ENCODE peak calls at places on chromosomes 13 and 19, in ten cellular contexts. One of them, this sample, is unnamed.

GRCh38 chr19:54805665-54806515 is 2.5 kb downstream of the KIR2DL4 start:
- DNase-seq in cardiac fibroblast: no peak
- DNase-seq in pons: no peak
- DNase-seq in tibial nerve: no peak
- DNase-seq in NCI-H460: no peak
- DNase-seq in T-cell: no peak
- DNase-seq in progenitor cell of endocrine pancreas: no peak
- DNase-seq in activated naive CD8-positive, alpha-beta T cell treated with anti-CD3 and anti-CD28 coated beads for 36 hours: no peak
- DNase-seq in T-helper 2 cell treated with Interferon-gamma antibody and Interleukin-4, amounts not matched to agents 5 μg/mL and 100 μg/mL, for 36 hours: no peak
- DNase-seq in activated T-cell treated with anti-CD3 and anti-CD28 coated beads, Interleukin-2, amount 50 U/mL, for 72 hours: no peak
- DNase-seq in this sample: no peak

GRCh38 chr13:74052402-74052928 is 81.7 kb downstream of the KLF12 start:
- DNase-seq in cardiac fibroblast: no peak
- DNase-seq in pons: no peak
- DNase-seq in tibial nerve: no peak
- DNase-seq in NCI-H460: no peak
- DNase-seq in T-cell: no peak
- DNase-seq in progenitor cell of endocrine pancreas: no peak
- DNase-seq in activated naive CD8-positive, alpha-beta T cell treated with anti-CD3 and anti-CD28 coated beads for 36 hours: no peak
- DNase-seq in T-helper 2 cell treated with Interferon-gamma antibody and Interleukin-4, amounts not matched to agents 5 μg/mL and 100 μg/mL, for 36 hours: no peak
- DNase-seq in activated T-cell treated with anti-CD3 and anti-CD28 coated beads, Interleukin-2, amount 50 U/mL, for 72 hours: no peak
- DNase-seq in this sample: peak; percentile 87

GRCh38 chr19:3979289-3979673 is 6.0 kb downstream of the EEF2 start:
- DNase-seq in cardiac fibroblast: no peak
- DNase-seq in pons: no peak
- DNase-seq in tibial nerve: no peak
- DNase-seq in NCI-H460: no peak
- DNase-seq in T-cell: no peak
- DNase-seq in progenitor cell of endocrine pancreas: no peak
- DNase-seq in activated naive CD8-positive, alpha-beta T cell treated with anti-CD3 and anti-CD28 coated beads for 36 hours: no peak
- DNase-seq in T-helper 2 cell treated with Interferon-gamma antibody and Interleukin-4, amounts not matched to agents 5 μg/mL and 100 μg/mL, for 36 hours: no peak
- DNase-seq in activated T-cell treated with anti-CD3 and anti-CD28 coated beads, Interleukin-2, amount 50 U/mL, for 72 hours: no peak
- DNase-seq in this sample: no peak

GRCh38 chr19:29311391-29311790 is 98.4 kb upstream of the UQCRFS1 start:
- DNase-seq in cardiac fibroblast: no peak
- DNase-seq in pons: no peak
- DNase-seq in tibial nerve: no peak
- DNase-seq in NCI-H460: no peak
- DNase-seq in T-cell: no peak
- DNase-seq in progenitor cell of endocrine pancreas: no peak
- DNase-seq in activated naive CD8-positive, alpha-beta T cell treated with anti-CD3 and anti-CD28 coated beads for 36 hours: no peak
- DNase-seq in T-helper 2 cell treated with Interferon-gamma antibody and Interleukin-4, amounts not matched to agents 5 μg/mL and 100 μg/mL, for 36 hours: no peak
- DNase-seq in activated T-cell treated with anti-CD3 and anti-CD28 coated beads, Interleukin-2, amount 50 U/mL, for 72 hours: no peak
- DNase-seq in this sample: no peak

GRCh38 chr19:21308778-21309177 is 20.4 kb downstream of the ZNF708 start:
- DNase-seq in cardiac fibroblast: peak; percentile 50
- DNase-seq in pons: no peak
- DNase-seq in tibial nerve: no peak
- DNase-seq in NCI-H460: no peak
- DNase-seq in T-cell: no peak
- DNase-seq in progenitor cell of endocrine pancreas: no peak
- DNase-seq in activated naive CD8-positive, alpha-beta T cell treated with anti-CD3 and anti-CD28 coated beads for 36 hours: no peak
- DNase-seq in T-helper 2 cell treated with Interferon-gamma antibody and Interleukin-4, amounts not matched to agents 5 μg/mL and 100 μg/mL, for 36 hours: no peak
- DNase-seq in activated T-cell treated with anti-CD3 and anti-CD28 coated beads, Interleukin-2, amount 50 U/mL, for 72 hours: no peak
- DNase-seq in this sample: no peak

GRCh38 chr19:35908010-35908441 is at the start of gene TYROBP:
- DNase-seq in cardiac fibroblast: no peak
- DNase-seq in pons: no peak
- DNase-seq in tibial nerve: no peak
- DNase-seq in NCI-H460: no peak
- DNase-seq in T-cell: no peak
- DNase-seq in progenitor cell of endocrine pancreas: no peak
- DNase-seq in activated naive CD8-positive, alpha-beta T cell treated with anti-CD3 and anti-CD28 coated beads for 36 hours: no peak
- DNase-seq in T-helper 2 cell treated with Interferon-gamma antibody and Interleukin-4, amounts not matched to agents 5 μg/mL and 100 μg/mL, for 36 hours: no peak
- DNase-seq in activated T-cell treated with anti-CD3 and anti-CD28 coated beads, Interleukin-2, amount 50 U/mL, for 72 hours: no peak
- DNase-seq in this sample: peak; percentile 78

GRCh38 chr13:48561461-48562224 is 28.8 kb upstream of the RCBTB2 start:
- DNase-seq in cardiac fibroblast: no peak
- DNase-seq in pons: no peak
- DNase-seq in tibial nerve: no peak
- DNase-seq in NCI-H460: no peak
- DNase-seq in T-cell: no peak
- DNase-seq in progenitor cell of endocrine pancreas: no peak
- DNase-seq in activated naive CD8-positive, alpha-beta T cell treated with anti-CD3 and anti-CD28 coated beads for 36 hours: peak; percentile 17
- DNase-seq in T-helper 2 cell treated with Interferon-gamma antibody and Interleukin-4, amounts not matched to agents 5 μg/mL and 100 μg/mL, for 36 hours: no peak
- DNase-seq in activated T-cell treated with anti-CD3 and anti-CD28 coated beads, Interleukin-2, amount 50 U/mL, for 72 hours: no peak
- DNase-seq in this sample: no peak

GRCh38 chr19:8654591-8655339 is 24.3 kb downstream of the NFILZ start:
- DNase-seq in cardiac fibroblast: peak; percentile 54
- DNase-seq in pons: no peak
- DNase-seq in tibial nerve: no peak
- DNase-seq in NCI-H460: peak; percentile 22
- DNase-seq in T-cell: peak; percentile 63
- DNase-seq in progenitor cell of endocrine pancreas: peak; percentile 61
- DNase-seq in activated naive CD8-positive, alpha-beta T cell treated with anti-CD3 and anti-CD28 coated beads for 36 hours: peak; percentile 70
- DNase-seq in T-helper 2 cell treated with Interferon-gamma antibody and Interleukin-4, amounts not matched to agents 5 μg/mL and 100 μg/mL, for 36 hours: peak; percentile 34
- DNase-seq in activated T-cell treated with anti-CD3 and anti-CD28 coated beads, Interleukin-2, amount 50 U/mL, for 72 hours: peak; percentile 71
- DNase-seq in this sample: peak; percentile 66

GRCh38 chr19:55283548-55284393 is at the start of gene BRSK1:
- DNase-seq in cardiac fibroblast: peak; percentile 41
- DNase-seq in pons: peak; percentile 57
- DNase-seq in tibial nerve: no peak
- DNase-seq in NCI-H460: no peak
- DNase-seq in T-cell: peak; percentile 44
- DNase-seq in progenitor cell of endocrine pancreas: peak; percentile 61
- DNase-seq in activated naive CD8-positive, alpha-beta T cell treated with anti-CD3 and anti-CD28 coated beads for 36 hours: peak; percentile 36
- DNase-seq in T-helper 2 cell treated with Interferon-gamma antibody and Interleukin-4, amounts not matched to agents 5 μg/mL and 100 μg/mL, for 36 hours: peak; percentile 14
- DNase-seq in activated T-cell treated with anti-CD3 and anti-CD28 coated beads, Interleukin-2, amount 50 U/mL, for 72 hours: peak; percentile 60
- DNase-seq in this sample: peak; percentile 77

GRCh38 chr19:41597600-41598041 is 21.7 kb downstream of the CEACAM21 start:
- DNase-seq in cardiac fibroblast: peak; percentile 75
- DNase-seq in pons: peak; percentile 69
- DNase-seq in tibial nerve: peak; percentile 61
- DNase-seq in NCI-H460: peak; percentile 50
- DNase-seq in T-cell: peak; percentile 73
- DNase-seq in progenitor cell of endocrine pancreas: peak; percentile 29
- DNase-seq in activated naive CD8-positive, alpha-beta T cell treated with anti-CD3 and anti-CD28 coated beads for 36 hours: peak; percentile 60
- DNase-seq in T-helper 2 cell treated with Interferon-gamma antibody and Interleukin-4, amounts not matched to agents 5 μg/mL and 100 μg/mL, for 36 hours: peak; percentile 63
- DNase-seq in activated T-cell treated with anti-CD3 and anti-CD28 coated beads, Interleukin-2, amount 50 U/mL, for 72 hours: peak; percentile 74
- DNase-seq in this sample: no peak

GRCh38 chr13:76672422-76672821 is 213.8 kb downstream of the KCTD12 start:
- DNase-seq in cardiac fibroblast: peak; percentile 71
- DNase-seq in pons: no peak
- DNase-seq in tibial nerve: no peak
- DNase-seq in NCI-H460: no peak
- DNase-seq in T-cell: no peak
- DNase-seq in progenitor cell of endocrine pancreas: no peak
- DNase-seq in activated naive CD8-positive, alpha-beta T cell treated with anti-CD3 and anti-CD28 coated beads for 36 hours: no peak
- DNase-seq in T-helper 2 cell treated with Interferon-gamma antibody and Interleukin-4, amounts not matched to agents 5 μg/mL and 100 μg/mL, for 36 hours: no peak
- DNase-seq in activated T-cell treated with anti-CD3 and anti-CD28 coated beads, Interleukin-2, amount 50 U/mL, for 72 hours: no peak
- DNase-seq in this sample: no peak

GRCh38 chr19:11322269-11323024 is 17.0 kb downstream of the RAB3D start:
- DNase-seq in cardiac fibroblast: no peak
- DNase-seq in pons: no peak
- DNase-seq in tibial nerve: no peak
- DNase-seq in NCI-H460: no peak
- DNase-seq in T-cell: no peak
- DNase-seq in progenitor cell of endocrine pancreas: no peak
- DNase-seq in activated naive CD8-positive, alpha-beta T cell treated with anti-CD3 and anti-CD28 coated beads for 36 hours: no peak
- DNase-seq in T-helper 2 cell treated with Interferon-gamma antibody and Interleukin-4, amounts not matched to agents 5 μg/mL and 100 μg/mL, for 36 hours: no peak
- DNase-seq in activated T-cell treated with anti-CD3 and anti-CD28 coated beads, Interleukin-2, amount 50 U/mL, for 72 hours: no peak
- DNase-seq in this sample: no peak

GRCh38 chr19:44748426-44749254 is at the start of gene BCL3:
- DNase-seq in cardiac fibroblast: no peak
- DNase-seq in pons: no peak
- DNase-seq in tibial nerve: no peak
- DNase-seq in NCI-H460: no peak
- DNase-seq in T-cell: peak; percentile 57
- DNase-seq in progenitor cell of endocrine pancreas: no peak
- DNase-seq in activated naive CD8-positive, alpha-beta T cell treated with anti-CD3 and anti-CD28 coated beads for 36 hours: peak; percentile 77
- DNase-seq in T-helper 2 cell treated with Interferon-gamma antibody and Interleukin-4, amounts not matched to agents 5 μg/mL and 100 μg/mL, for 36 hours: peak; percentile 86
- DNase-seq in activated T-cell treated with anti-CD3 and anti-CD28 coated beads, Interleukin-2, amount 50 U/mL, for 72 hours: peak; percentile 91
- DNase-seq in this sample: peak; percentile 87

GRCh38 chr19:46988614-46989230 is 30.9 kb upstream of the NPAS1 start:
- DNase-seq in cardiac fibroblast: no peak
- DNase-seq in pons: no peak
- DNase-seq in tibial nerve: no peak
- DNase-seq in NCI-H460: no peak
- DNase-seq in T-cell: no peak
- DNase-seq in progenitor cell of endocrine pancreas: no peak
- DNase-seq in activated naive CD8-positive, alpha-beta T cell treated with anti-CD3 and anti-CD28 coated beads for 36 hours: no peak
- DNase-seq in T-helper 2 cell treated with Interferon-gamma antibody and Interleukin-4, amounts not matched to agents 5 μg/mL and 100 μg/mL, for 36 hours: no peak
- DNase-seq in activated T-cell treated with anti-CD3 and anti-CD28 coated beads, Interleukin-2, amount 50 U/mL, for 72 hours: no peak
- DNase-seq in this sample: no peak

GRCh38 chr13:90591260-90591926 is 756.1 kb upstream of the MIR17HG start:
- DNase-seq in cardiac fibroblast: peak; percentile 7
- DNase-seq in pons: no peak
- DNase-seq in tibial nerve: no peak
- DNase-seq in NCI-H460: no peak
- DNase-seq in T-cell: no peak
- DNase-seq in progenitor cell of endocrine pancreas: no peak
- DNase-seq in activated naive CD8-positive, alpha-beta T cell treated with anti-CD3 and anti-CD28 coated beads for 36 hours: no peak
- DNase-seq in T-helper 2 cell treated with Interferon-gamma antibody and Interleukin-4, amounts not matched to agents 5 μg/mL and 100 μg/mL, for 36 hours: no peak
- DNase-seq in activated T-cell treated with anti-CD3 and anti-CD28 coated beads, Interleukin-2, amount 50 U/mL, for 72 hours: no peak
- DNase-seq in this sample: no peak

GRCh38 chr13:110600261-110600819 is 15.0 kb upstream of the NAXD start:
- DNase-seq in cardiac fibroblast: no peak
- DNase-seq in pons: no peak
- DNase-seq in tibial nerve: no peak
- DNase-seq in NCI-H460: no peak
- DNase-seq in T-cell: no peak
- DNase-seq in progenitor cell of endocrine pancreas: no peak
- DNase-seq in activated naive CD8-positive, alpha-beta T cell treated with anti-CD3 and anti-CD28 coated beads for 36 hours: no peak
- DNase-seq in T-helper 2 cell treated with Interferon-gamma antibody and Interleukin-4, amounts not matched to agents 5 μg/mL and 100 μg/mL, for 36 hours: no peak
- DNase-seq in activated T-cell treated with anti-CD3 and anti-CD28 coated beads, Interleukin-2, amount 50 U/mL, for 72 hours: no peak
- DNase-seq in this sample: no peak

GRCh38 chr19:6249296-6249695 is 30.5 kb downstream of the MLLT1 start:
- DNase-seq in cardiac fibroblast: peak; percentile 63
- DNase-seq in pons: peak; percentile 90
- DNase-seq in tibial nerve: no peak
- DNase-seq in NCI-H460: no peak
- DNase-seq in T-cell: no peak
- DNase-seq in progenitor cell of endocrine pancreas: no peak
- DNase-seq in activated naive CD8-positive, alpha-beta T cell treated with anti-CD3 and anti-CD28 coated beads for 36 hours: no peak
- DNase-seq in T-helper 2 cell treated with Interferon-gamma antibody and Interleukin-4, amounts not matched to agents 5 μg/mL and 100 μg/mL, for 36 hours: no peak
- DNase-seq in activated T-cell treated with anti-CD3 and anti-CD28 coated beads, Interleukin-2, amount 50 U/mL, for 72 hours: no peak
- DNase-seq in this sample: peak; percentile 59

GRCh38 chr13:72652681-72653080 is 74.7 kb downstream of the MZT1 start:
- DNase-seq in cardiac fibroblast: peak; percentile 36
- DNase-seq in pons: no peak
- DNase-seq in tibial nerve: no peak
- DNase-seq in NCI-H460: no peak
- DNase-seq in T-cell: no peak
- DNase-seq in progenitor cell of endocrine pancreas: no peak
- DNase-seq in activated naive CD8-positive, alpha-beta T cell treated with anti-CD3 and anti-CD28 coated beads for 36 hours: no peak
- DNase-seq in T-helper 2 cell treated with Interferon-gamma antibody and Interleukin-4, amounts not matched to agents 5 μg/mL and 100 μg/mL, for 36 hours: no peak
- DNase-seq in activated T-cell treated with anti-CD3 and anti-CD28 coated beads, Interleukin-2, amount 50 U/mL, for 72 hours: no peak
- DNase-seq in this sample: no peak

GRCh38 chr19:51009061-51009891 is 7.9 kb upstream of the KLK8 start:
- DNase-seq in cardiac fibroblast: no peak
- DNase-seq in pons: no peak
- DNase-seq in tibial nerve: no peak
- DNase-seq in NCI-H460: no peak
- DNase-seq in T-cell: no peak
- DNase-seq in progenitor cell of endocrine pancreas: no peak
- DNase-seq in activated naive CD8-positive, alpha-beta T cell treated with anti-CD3 and anti-CD28 coated beads for 36 hours: no peak
- DNase-seq in T-helper 2 cell treated with Interferon-gamma antibody and Interleukin-4, amounts not matched to agents 5 μg/mL and 100 μg/mL, for 36 hours: no peak
- DNase-seq in activated T-cell treated with anti-CD3 and anti-CD28 coated beads, Interleukin-2, amount 50 U/mL, for 72 hours: no peak
- DNase-seq in this sample: peak; percentile 35

GRCh38 chr13:66296875-66297274 is 933.3 kb downstream of the PCDH9 start:
- DNase-seq in cardiac fibroblast: no peak
- DNase-seq in pons: no peak
- DNase-seq in tibial nerve: no peak
- DNase-seq in NCI-H460: no peak
- DNase-seq in T-cell: no peak
- DNase-seq in progenitor cell of endocrine pancreas: no peak
- DNase-seq in activated naive CD8-positive, alpha-beta T cell treated with anti-CD3 and anti-CD28 coated beads for 36 hours: no peak
- DNase-seq in T-helper 2 cell treated with Interferon-gamma antibody and Interleukin-4, amounts not matched to agents 5 μg/mL and 100 μg/mL, for 36 hours: no peak
- DNase-seq in activated T-cell treated with anti-CD3 and anti-CD28 coated beads, Interleukin-2, amount 50 U/mL, for 72 hours: no peak
- DNase-seq in this sample: no peak

GRCh38 chr13:46369506-46370268 is 17.4 kb downstream of the RUBCNL start:
- DNase-seq in cardiac fibroblast: peak; percentile 91
- DNase-seq in pons: no peak
- DNase-seq in tibial nerve: no peak
- DNase-seq in NCI-H460: no peak
- DNase-seq in T-cell: no peak
- DNase-seq in progenitor cell of endocrine pancreas: no peak
- DNase-seq in activated naive CD8-positive, alpha-beta T cell treated with anti-CD3 and anti-CD28 coated beads for 36 hours: no peak
- DNase-seq in T-helper 2 cell treated with Interferon-gamma antibody and Interleukin-4, amounts not matched to agents 5 μg/mL and 100 μg/mL, for 36 hours: no peak
- DNase-seq in activated T-cell treated with anti-CD3 and anti-CD28 coated beads, Interleukin-2, amount 50 U/mL, for 72 hours: no peak
- DNase-seq in this sample: no peak

GRCh38 chr19:13208964-13209796 is 59.0 kb downstream of the IER2 start:
- DNase-seq in cardiac fibroblast: no peak
- DNase-seq in pons: no peak
- DNase-seq in tibial nerve: no peak
- DNase-seq in NCI-H460: no peak
- DNase-seq in T-cell: no peak
- DNase-seq in progenitor cell of endocrine pancreas: no peak
- DNase-seq in activated naive CD8-positive, alpha-beta T cell treated with anti-CD3 and anti-CD28 coated beads for 36 hours: no peak
- DNase-seq in T-helper 2 cell treated with Interferon-gamma antibody and Interleukin-4, amounts not matched to agents 5 μg/mL and 100 μg/mL, for 36 hours: no peak
- DNase-seq in activated T-cell treated with anti-CD3 and anti-CD28 coated beads, Interleukin-2, amount 50 U/mL, for 72 hours: no peak
- DNase-seq in this sample: no peak

GRCh38 chr19:44625531-44626066 is 12.2 kb downstream of the IGSF23 start:
- DNase-seq in cardiac fibroblast: no peak
- DNase-seq in pons: no peak
- DNase-seq in tibial nerve: no peak
- DNase-seq in NCI-H460: no peak
- DNase-seq in T-cell: no peak
- DNase-seq in progenitor cell of endocrine pancreas: no peak
- DNase-seq in activated naive CD8-positive, alpha-beta T cell treated with anti-CD3 and anti-CD28 coated beads for 36 hours: no peak
- DNase-seq in T-helper 2 cell treated with Interferon-gamma antibody and Interleukin-4, amounts not matched to agents 5 μg/mL and 100 μg/mL, for 36 hours: no peak
- DNase-seq in activated T-cell treated with anti-CD3 and anti-CD28 coated beads, Interleukin-2, amount 50 U/mL, for 72 hours: no peak
- DNase-seq in this sample: no peak

GRCh38 chr19:29807178-29807577 is 4.6 kb upstream of the CCNE1 start:
- DNase-seq in cardiac fibroblast: no peak
- DNase-seq in pons: no peak
- DNase-seq in tibial nerve: no peak
- DNase-seq in NCI-H460: no peak
- DNase-seq in T-cell: no peak
- DNase-seq in progenitor cell of endocrine pancreas: no peak
- DNase-seq in activated naive CD8-positive, alpha-beta T cell treated with anti-CD3 and anti-CD28 coated beads for 36 hours: no peak
- DNase-seq in T-helper 2 cell treated with Interferon-gamma antibody and Interleukin-4, amounts not matched to agents 5 μg/mL and 100 μg/mL, for 36 hours: no peak
- DNase-seq in activated T-cell treated with anti-CD3 and anti-CD28 coated beads, Interleukin-2, amount 50 U/mL, for 72 hours: no peak
- DNase-seq in this sample: peak; percentile 58

GRCh38 chr13:60617863-60618733 is 221.1 kb downstream of the TDRD3 start:
- DNase-seq in cardiac fibroblast: peak; percentile 72
- DNase-seq in pons: peak; percentile 28
- DNase-seq in tibial nerve: no peak
- DNase-seq in NCI-H460: no peak
- DNase-seq in T-cell: no peak
- DNase-seq in progenitor cell of endocrine pancreas: no peak
- DNase-seq in activated naive CD8-positive, alpha-beta T cell treated with anti-CD3 and anti-CD28 coated beads for 36 hours: no peak
- DNase-seq in T-helper 2 cell treated with Interferon-gamma antibody and Interleukin-4, amounts not matched to agents 5 μg/mL and 100 μg/mL, for 36 hours: no peak
- DNase-seq in activated T-cell treated with anti-CD3 and anti-CD28 coated beads, Interleukin-2, amount 50 U/mL, for 72 hours: no peak
- DNase-seq in this sample: no peak

GRCh38 chr19:47284324-47284899 is 9.7 kb downstream of the INAFM1 start:
- DNase-seq in cardiac fibroblast: peak; percentile 75
- DNase-seq in pons: peak; percentile 52
- DNase-seq in tibial nerve: no peak
- DNase-seq in NCI-H460: peak; percentile 36
- DNase-seq in T-cell: peak; percentile 39
- DNase-seq in progenitor cell of endocrine pancreas: peak; percentile 31
- DNase-seq in activated naive CD8-positive, alpha-beta T cell treated with anti-CD3 and anti-CD28 coated beads for 36 hours: no peak
- DNase-seq in T-helper 2 cell treated with Interferon-gamma antibody and Interleukin-4, amounts not matched to agents 5 μg/mL and 100 μg/mL, for 36 hours: no peak
- DNase-seq in activated T-cell treated with anti-CD3 and anti-CD28 coated beads, Interleukin-2, amount 50 U/mL, for 72 hours: peak; percentile 61
- DNase-seq in this sample: no peak

GRCh38 chr13:107242138-107242537 is 674.2 kb upstream of the ARGLU1 start:
- DNase-seq in cardiac fibroblast: no peak
- DNase-seq in pons: no peak
- DNase-seq in tibial nerve: no peak
- DNase-seq in NCI-H460: no peak
- DNase-seq in T-cell: no peak
- DNase-seq in progenitor cell of endocrine pancreas: no peak
- DNase-seq in activated naive CD8-positive, alpha-beta T cell treated with anti-CD3 and anti-CD28 coated beads for 36 hours: no peak
- DNase-seq in T-helper 2 cell treated with Interferon-gamma antibody and Interleukin-4, amounts not matched to agents 5 μg/mL and 100 μg/mL, for 36 hours: no peak
- DNase-seq in activated T-cell treated with anti-CD3 and anti-CD28 coated beads, Interleukin-2, amount 50 U/mL, for 72 hours: no peak
- DNase-seq in this sample: no peak

GRCh38 chr19:45376045-45376724 is 5.8 kb upstream of the ERCC2 start:
- DNase-seq in cardiac fibroblast: peak; percentile 99
- DNase-seq in pons: no peak
- DNase-seq in tibial nerve: no peak
- DNase-seq in NCI-H460: peak; percentile 59
- DNase-seq in T-cell: no peak
- DNase-seq in progenitor cell of endocrine pancreas: no peak
- DNase-seq in activated naive CD8-positive, alpha-beta T cell treated with anti-CD3 and anti-CD28 coated beads for 36 hours: no peak
- DNase-seq in T-helper 2 cell treated with Interferon-gamma antibody and Interleukin-4, amounts not matched to agents 5 μg/mL and 100 μg/mL, for 36 hours: no peak
- DNase-seq in activated T-cell treated with anti-CD3 and anti-CD28 coated beads, Interleukin-2, amount 50 U/mL, for 72 hours: no peak
- DNase-seq in this sample: no peak

This sample was measured in aorta.